ENCODE peak calls at places on chromosomes 6 and 20, in ten cellular contexts. D, U, R, L, X, O, E, Q, K and M are unnamed samples.

GRCh38 chr6:1798303-1798964 is 188.7 kb downstream of the FOXC1 start:
- DNase-seq in Q (no peak), E (no peak), K (no peak), R (no peak), L (peak), D (no peak), X (no peak), O (peak), U (no peak), M (no peak)

GRCh38 chr6:46848684-46849360 is 55.6 kb downstream of the MEP1A start:
- DNase-seq in Q (peak), X (peak), L (peak), E (peak), K (peak), U (peak), D (peak), R (peak), O (peak), M (peak)

GRCh38 chr20:21575167-21575566 is 61.3 kb upstream of the NKX2-2 start:
- DNase-seq in E (no peak), R (no peak), U (no peak), Q (no peak), X (no peak), L (no peak), O (no peak), D (no peak), K (no peak), M (no peak)

GRCh38 chr6:13422601-13423247 is 64.7 kb downstream of the GFOD1 start:
- DNase-seq in E (no peak), L (peak), U (no peak), D (no peak), K (no peak), Q (no peak), X (no peak), O (peak), R (no peak), M (no peak)

GRCh38 chr6:154542747-154543146 is 32.3 kb upstream of the CNKSR3 start:
- DNase-seq in R (no peak), L (no peak), D (no peak), O (no peak), X (no peak), U (no peak), E (no peak), K (no peak), Q (no peak), M (no peak)

GRCh38 chr20:6051505-6051904 is 2.4 kb downstream of the LRRN4 start:
- DNase-seq in D (no peak), O (peak), L (peak), Q (no peak), K (no peak), R (no peak), X (no peak), U (no peak), E (peak), M (no peak)

GRCh38 chr6:147699637-147700036 is 191.1 kb downstream of the SAMD5 start:
- DNase-seq in X (no peak), U (no peak), L (peak), R (no peak), E (peak), O (peak), K (no peak), D (no peak), Q (no peak), M (no peak)

GRCh38 chr20:1033751-1034419 is 31.8 kb upstream of the RSPO4 start:
- DNase-seq in E (no peak), D (no peak), R (peak), K (no peak), O (no peak), Q (no peak), U (no peak), X (no peak), L (no peak), M (peak)

GRCh38 chr20:23048283-23049200 is 930 bp downstream of the THBD start:
- DNase-seq in R (peak), X (peak), E (peak), O (peak), U (peak), Q (no peak), K (no peak), L (peak), D (peak), M (peak)

GRCh38 chr6:44126320-44127149 is 717 bp downstream of the MRPL14 start:
- DNase-seq in O (peak), Q (no peak), D (peak), U (peak), K (peak), X (peak), R (peak), E (peak), L (peak), M (peak)

GRCh38 chr6:36276581-36277536 is 7.0 kb downstream of the PNPLA1 start:
- DNase-seq in E (no peak), O (no peak), K (no peak), U (no peak), R (no peak), X (no peak), D (no peak), Q (no peak), L (no peak), M (no peak)

GRCh38 chr6:138004423-138005287 is 102.6 kb downstream of the PERP start:
- DNase-seq in U (no peak), R (no peak), D (peak), L (peak), O (peak), Q (no peak), X (peak), E (peak), K (no peak), M (no peak)
- TF ChIP-seq CTCF in U (peak), R (peak), D (peak), L (peak), O (peak), Q (no peak), X (peak), E (peak), K (peak), M (peak)

DNA sequence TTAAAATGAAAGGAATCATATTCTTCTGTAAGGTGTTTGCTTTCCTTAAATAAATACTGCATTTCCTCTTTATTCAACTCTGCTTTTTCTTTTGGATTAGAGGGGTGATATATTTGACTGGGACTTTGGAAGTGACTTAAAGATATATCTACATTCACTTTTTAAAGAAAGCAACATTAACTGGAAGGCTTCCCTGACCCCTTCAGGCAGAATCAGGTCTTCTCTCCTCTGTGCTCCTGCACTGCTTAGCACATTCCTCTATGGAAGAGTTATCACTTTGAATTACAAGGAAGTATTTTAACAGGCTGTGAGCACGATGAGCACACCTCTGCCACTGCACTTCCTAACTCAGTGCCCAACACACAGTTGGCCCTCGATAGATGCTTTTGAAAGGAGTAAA is 59.2 kb upstream of the POU3F2 start:
- DNase-seq in X (no peak), U (no peak), K (no peak), L (no peak), E (no peak), Q (no peak), R (no peak), D (no peak), O (no peak), M (no peak)
- TF ChIP-seq CTCF in X (no peak), U (no peak), K (no peak), L (no peak), E (no peak), Q (no peak), R (no peak), D (no peak), O (no peak), M (no peak)

GRCh38 chr20:19095762-19096161 is 116.7 kb upstream of the SLC24A3 start:
- DNase-seq in O (no peak), Q (no peak), D (no peak), L (no peak), U (no peak), K (no peak), E (no peak), X (no peak), R (no peak), M (no peak)
- TF ChIP-seq CTCF in O (no peak), Q (no peak), D (no peak), L (no peak), U (no peak), K (no peak), E (no peak), X (no peak), R (no peak), M (no peak)

GRCh38 chr20:33751775-33752174 is 20.0 kb downstream of the ZNF341 start:
- DNase-seq in D (no peak), X (no peak), R (no peak), U (no peak), L (no peak), K (no peak), Q (no peak), E (no peak), O (no peak), M (no peak)
- TF ChIP-seq CTCF in D (no peak), X (no peak), R (no peak), U (no peak), L (no peak), K (no peak), Q (no peak), E (no peak), O (no peak), M (no peak)

GRCh38 chr6:150907385-150907784 is 41.9 kb downstream of the MTHFD1L start:
- DNase-seq in D (no peak), K (no peak), Q (no peak), U (no peak), X (no peak), O (peak), R (no peak), E (peak), L (no peak), M (no peak)

GRCh38 chr6:150902142-150902800 is 36.8 kb downstream of the MTHFD1L start:
- DNase-seq in X (no peak), R (no peak), K (no peak), E (peak), U (no peak), L (no peak), O (no peak), Q (no peak), D (no peak), M (no peak)

GRCh38 chr6:150900049-150900448 is 34.5 kb downstream of the MTHFD1L start:
- DNase-seq in Q (no peak), O (no peak), K (no peak), X (no peak), U (no peak), D (no peak), R (no peak), E (no peak), L (no peak), M (no peak)

GRCh38 chr6:150910561-150910960 is 45.1 kb downstream of the MTHFD1L start:
- DNase-seq in E (no peak), D (no peak), X (no peak), R (no peak), K (no peak), U (no peak), L (no peak), O (no peak), Q (no peak), M (no peak)

DNA sequence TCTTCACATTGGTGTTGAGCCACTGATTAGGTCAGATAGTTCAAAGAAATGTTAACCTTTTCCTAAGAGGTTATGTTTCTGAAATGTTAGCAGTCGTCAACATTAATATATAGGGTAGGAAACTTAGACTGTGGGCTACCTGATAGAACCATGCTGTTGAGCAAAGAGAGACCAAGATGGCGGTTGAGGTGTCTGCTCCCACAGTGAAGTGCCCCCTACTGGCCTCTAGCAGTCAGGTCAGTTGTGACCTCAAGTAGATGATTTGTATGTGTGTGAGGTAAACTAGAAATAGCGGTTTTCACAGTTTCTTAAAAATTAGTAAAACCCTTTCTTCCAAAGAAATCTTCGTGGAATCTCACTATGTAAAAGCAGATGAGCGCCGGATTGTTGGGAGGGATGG is 40.3 kb downstream of the MTHFD1L start:
- DNase-seq in L (no peak), K (no peak), O (no peak), Q (no peak), D (no peak), U (no peak), E (peak), X (no peak), R (no peak), M (no peak)
- TF ChIP-seq CTCF in L (no peak), K (no peak), O (peak), Q (no peak), D (peak), U (no peak), E (peak), X (no peak), R (peak), M (peak)

DNA sequence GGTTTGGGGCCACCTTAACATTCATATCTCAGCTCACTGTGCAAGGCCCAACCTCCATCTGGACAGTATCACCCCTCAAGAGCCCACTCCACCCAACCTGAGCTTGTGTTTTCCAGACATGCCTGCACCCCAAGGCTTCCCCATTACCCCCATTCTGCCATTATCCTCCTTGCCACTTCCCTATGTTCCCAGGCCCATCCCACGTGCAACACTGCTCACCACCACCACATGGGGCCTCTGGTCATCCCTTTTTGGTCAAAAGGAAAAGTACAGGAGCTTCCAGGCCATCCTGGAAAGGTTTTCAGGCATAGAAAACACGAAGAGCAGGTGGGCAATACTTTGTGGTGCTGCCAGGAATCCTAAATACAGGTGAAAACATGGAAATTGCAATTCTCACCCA is 140.3 kb downstream of the SYNDIG1 start:
- DNase-seq in E (no peak), K (no peak), R (no peak), O (no peak), X (no peak), D (no peak), U (no peak), Q (no peak), L (no peak), M (no peak)
- TF ChIP-seq CTCF in E (no peak), K (no peak), R (no peak), O (no peak), X (no peak), D (no peak), U (no peak), Q (no peak), L (no peak), M (no peak)